ENCODE peak calls at places on chromosomes 16 and 17, in four cellular contexts. One of them, this sample, is unnamed.

GRCh38 chr16:28985611-28986041 is 774 bp downstream of the LAT start:
- DNase-seq in HepG2: no peak
- DNase-seq in H1: no peak
- DNase-seq in GM12878: no peak
- DNase-seq in this sample: no peak

GRCh38 chr17:74573169-74573568 is 5.9 kb upstream of the CD300H start:
- DNase-seq in HepG2: no peak
- DNase-seq in H1: no peak
- DNase-seq in GM12878: no peak
- DNase-seq in this sample: no peak

GRCh38 chr17:53032861-53033271 is 789.9 kb upstream of the KIF2B start:
- DNase-seq in HepG2: peak; percentile 71
- DNase-seq in H1: peak; percentile 62
- DNase-seq in GM12878: no peak
- DNase-seq in this sample: no peak

GRCh38 chr17:79670537-79671386 is 59.9 kb upstream of the RBFOX3 start:
- DNase-seq in HepG2: no peak
- DNase-seq in H1: no peak
- DNase-seq in GM12878: no peak
- DNase-seq in this sample: no peak

GRCh38 chr17:72711531-72712310 is 380.8 kb downstream of the SLC39A11 start:
- DNase-seq in HepG2: no peak
- DNase-seq in H1: no peak
- DNase-seq in GM12878: no peak
- DNase-seq in this sample: no peak

GRCh38 chr16:56539667-56540066 is 19.8 kb upstream of the BBS2 start:
- DNase-seq in HepG2: no peak
- DNase-seq in H1: no peak
- DNase-seq in GM12878: no peak
- DNase-seq in this sample: no peak

GRCh38 chr17:80931421-80932265 is 60.0 kb upstream of the CHMP6 start:
- DNase-seq in HepG2: no peak
- DNase-seq in H1: peak; percentile 72
- DNase-seq in GM12878: no peak
- DNase-seq in this sample: no peak

GRCh38 chr17:57784226-57784895 is 39.3 kb upstream of the CCDC182 start:
- DNase-seq in HepG2: no peak
- DNase-seq in H1: no peak
- DNase-seq in GM12878: no peak
- DNase-seq in this sample: no peak

GRCh38 chr16:78784773-78785172 is 685.3 kb downstream of the WWOX start:
- DNase-seq in HepG2: no peak
- DNase-seq in H1: no peak
- DNase-seq in GM12878: no peak
- DNase-seq in this sample: no peak

GRCh38 chr16:20348365-20349185 is 3.9 kb downstream of the UMOD start:
- DNase-seq in HepG2: no peak
- DNase-seq in H1: peak; percentile 93
- DNase-seq in GM12878: no peak
- DNase-seq in this sample: no peak

GRCh38 chr16:48087639-48088038 is 68.2 kb downstream of the ABCC12 start:
- DNase-seq in HepG2: no peak
- DNase-seq in H1: no peak
- DNase-seq in GM12878: no peak
- DNase-seq in this sample: no peak

GRCh38 chr16:54171855-54172537 is 114.6 kb downstream of the IRX3 start:
- DNase-seq in HepG2: peak; percentile 46
- DNase-seq in H1: no peak
- DNase-seq in GM12878: no peak
- DNase-seq in this sample: no peak

GRCh38 chr16:75742424-75743047 is 16.2 kb upstream of the CPHXL start:
- DNase-seq in HepG2: no peak
- DNase-seq in H1: no peak
- DNase-seq in GM12878: no peak
- DNase-seq in this sample: no peak

GRCh38 chr16:77212736-77213541 is 13.7 kb downstream of the SYCE1L start:
- DNase-seq in HepG2: no peak
- DNase-seq in H1: peak; percentile 92
- DNase-seq in GM12878: no peak
- DNase-seq in this sample: peak; percentile 83

GRCh38 chr17:7380855-7381683 is at the start of gene TNK1:
- DNase-seq in HepG2: peak; percentile 24
- DNase-seq in H1: peak; percentile 82
- DNase-seq in GM12878: no peak
- DNase-seq in this sample: peak; percentile 69

GRCh38 chr16:82653550-82654511 is 27.1 kb downstream of the CDH13 start:
- DNase-seq in HepG2: peak; percentile 19
- DNase-seq in H1: no peak
- DNase-seq in GM12878: peak; percentile 90
- DNase-seq in this sample: peak; percentile 5
- TF ChIP-seq POLR2A in HepG2: no peak
- TF ChIP-seq POLR2A in H1: no peak
- TF ChIP-seq POLR2A in GM12878: peak; percentile 64
- TF ChIP-seq POLR2A in this sample: no peak

GRCh38 chr16:65306722-65307121 is 184.9 kb upstream of the CDH11 start:
- DNase-seq in HepG2: no peak
- DNase-seq in H1: no peak
- DNase-seq in GM12878: no peak
- DNase-seq in this sample: no peak
- TF ChIP-seq BRCA1 in HepG2: no peak
- TF ChIP-seq BRCA1 in H1: no peak
- TF ChIP-seq BRCA1 in GM12878: no peak
- TF ChIP-seq BRCA1 in this sample: no peak

DNA sequence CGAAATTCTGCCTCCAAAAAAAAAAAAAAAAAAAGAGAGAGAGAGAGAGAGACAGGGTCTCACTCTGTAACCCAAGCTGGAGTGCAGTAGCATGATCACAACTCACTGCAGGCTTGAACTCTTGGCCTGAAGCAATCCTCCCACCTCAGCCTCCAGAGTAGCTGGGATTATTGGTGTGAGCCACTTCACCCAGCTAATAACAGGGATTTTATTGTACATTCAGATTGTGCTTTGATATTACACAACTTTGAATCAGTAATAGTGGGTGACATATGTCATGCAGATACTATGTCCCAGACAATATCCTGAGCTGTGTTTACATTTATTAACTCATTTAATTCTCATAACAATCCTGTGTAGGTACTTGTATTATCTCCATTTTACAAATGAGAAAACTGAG is 19.7 kb upstream of the DHX8 start:
- DNase-seq in HepG2: no peak
- DNase-seq in H1: no peak
- DNase-seq in GM12878: no peak
- DNase-seq in this sample: no peak
- TF ChIP-seq POLR2A in HepG2: no peak
- TF ChIP-seq POLR2A in H1: no peak
- TF ChIP-seq POLR2A in GM12878: no peak
- TF ChIP-seq POLR2A in this sample: no peak

GRCh38 chr17:17132746-17133145 is 73.4 kb downstream of the PLD6 start:
- DNase-seq in HepG2: no peak
- DNase-seq in H1: no peak
- DNase-seq in GM12878: no peak
- DNase-seq in this sample: no peak
- TF ChIP-seq BRCA1 in HepG2: no peak
- TF ChIP-seq BRCA1 in H1: no peak
- TF ChIP-seq BRCA1 in GM12878: no peak
- TF ChIP-seq BRCA1 in this sample: no peak

GRCh38 chr17:3800362-3801042 is 486 bp downstream of the ITGAE start:
- DNase-seq in HepG2: no peak
- DNase-seq in H1: no peak
- DNase-seq in GM12878: no peak
- DNase-seq in this sample: no peak
- TF ChIP-seq POLR2A in HepG2: no peak
- TF ChIP-seq POLR2A in H1: no peak
- TF ChIP-seq POLR2A in GM12878: no peak
- TF ChIP-seq POLR2A in this sample: no peak

GRCh38 chr16:4307215-4308037 is 8.4 kb upstream of the GLIS2 start:
- DNase-seq in HepG2: peak; percentile 80
- DNase-seq in H1: peak; percentile 94
- DNase-seq in GM12878: peak; percentile 72
- DNase-seq in this sample: peak; percentile 97

GRCh38 chr16:4309102-4309832 is 6.6 kb upstream of the GLIS2 start:
- DNase-seq in HepG2: no peak
- DNase-seq in H1: no peak
- DNase-seq in GM12878: no peak
- DNase-seq in this sample: no peak

GRCh38 chr16:4313563-4314531 is 2.0 kb upstream of the GLIS2 start:
- DNase-seq in HepG2: peak; percentile 92
- DNase-seq in H1: peak; percentile 86
- DNase-seq in GM12878: no peak
- DNase-seq in this sample: peak; percentile 76

GRCh38 chr16:4306439-4307214 is 9.2 kb upstream of the GLIS2 start:
- DNase-seq in HepG2: no peak
- DNase-seq in H1: no peak
- DNase-seq in GM12878: no peak
- DNase-seq in this sample: no peak

DNA sequence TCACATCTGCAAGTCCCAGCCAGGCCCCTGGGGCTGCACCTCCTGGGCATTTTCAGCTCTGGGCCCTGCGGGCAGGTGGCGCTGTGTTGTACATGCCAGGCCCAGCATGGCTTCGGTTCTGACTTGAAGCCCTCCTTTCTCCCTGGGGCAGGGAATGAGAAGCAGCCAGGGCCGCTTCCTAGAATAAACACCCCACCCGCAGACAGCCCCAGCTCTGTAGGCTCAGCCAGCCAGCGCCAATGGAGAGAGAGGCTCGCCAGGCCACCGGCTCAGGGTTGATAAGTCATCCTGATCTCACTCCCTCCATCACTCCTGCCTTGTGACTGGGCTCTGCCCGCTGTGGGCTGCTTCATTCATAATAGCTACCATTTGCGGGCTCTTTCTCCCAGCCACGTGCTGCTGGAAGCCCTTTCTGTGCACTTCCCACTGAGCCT is 6.0 kb upstream of the GLIS2 start:
- DNase-seq in HepG2: peak; percentile 67
- DNase-seq in H1: peak; percentile 94
- DNase-seq in GM12878: no peak
- DNase-seq in this sample: no peak
- TF ChIP-seq BRCA1 in HepG2: no peak
- TF ChIP-seq BRCA1 in H1: no peak
- TF ChIP-seq BRCA1 in GM12878: no peak
- TF ChIP-seq BRCA1 in this sample: no peak

GRCh38 chr16:85286970-85287814 is 174.9 kb upstream of the CIBAR2 start:
- DNase-seq in HepG2: no peak
- DNase-seq in H1: no peak
- DNase-seq in GM12878: no peak
- DNase-seq in this sample: peak; percentile 78

GRCh38 chr16:85284138-85284897 is 172.0 kb upstream of the CIBAR2 start:
- DNase-seq in HepG2: no peak
- DNase-seq in H1: no peak
- DNase-seq in GM12878: no peak
- DNase-seq in this sample: no peak

GRCh38 chr16:85288341-85288868 is 176.1 kb upstream of the CIBAR2 start:
- DNase-seq in HepG2: no peak
- DNase-seq in H1: no peak
- DNase-seq in GM12878: no peak
- DNase-seq in this sample: no peak

GRCh38 chr16:85285681-85286065 is 173.4 kb upstream of the CIBAR2 start:
- DNase-seq in HepG2: no peak
- DNase-seq in H1: no peak
- DNase-seq in GM12878: no peak
- DNase-seq in this sample: no peak

GRCh38 chr16:85286066-85286712 is 173.9 kb upstream of the CIBAR2 start:
- DNase-seq in HepG2: no peak
- DNase-seq in H1: no peak
- DNase-seq in GM12878: no peak
- DNase-seq in this sample: no peak
- TF ChIP-seq POLR2A in HepG2: no peak
- TF ChIP-seq POLR2A in H1: no peak
- TF ChIP-seq POLR2A in GM12878: no peak
- TF ChIP-seq POLR2A in this sample: no peak

DNA sequence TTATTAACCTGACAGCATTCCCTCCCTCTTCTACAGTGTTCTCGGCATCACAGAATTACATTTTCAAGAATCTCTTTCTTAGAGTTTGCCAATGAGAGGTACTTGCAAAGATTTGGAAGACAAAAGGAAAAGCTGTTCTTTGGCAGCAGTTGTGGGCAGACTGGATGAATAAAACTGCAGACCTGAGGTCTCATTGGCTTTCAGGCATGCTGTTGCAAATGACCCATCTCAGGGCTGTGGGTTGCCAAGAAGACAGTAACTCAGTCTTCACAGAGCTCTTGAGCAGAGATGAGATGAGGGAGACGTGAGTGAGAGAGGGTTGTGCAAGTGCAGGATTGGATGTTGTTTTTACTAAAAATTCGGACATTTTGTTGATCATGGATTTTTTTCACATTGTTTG is 11.3 kb upstream of the USP31 start:
- DNase-seq in HepG2: no peak
- DNase-seq in H1: no peak
- DNase-seq in GM12878: no peak
- DNase-seq in this sample: no peak
- TF ChIP-seq BRCA1 in HepG2: no peak
- TF ChIP-seq BRCA1 in H1: no peak
- TF ChIP-seq BRCA1 in GM12878: no peak
- TF ChIP-seq BRCA1 in this sample: no peak